ENCODE peak calls at places on chromosomes 13 and 19, in six cellular contexts. M is spleen, T is HCT116, S is breast epithelium, E is GM12878, V is stomach. F is an unnamed sample.

GRCh38 chr13:50686547-50686946 is 156.9 kb downstream of the DLEU7 start:
- DNase-seq in M (no peak), E (no peak), T (no peak), V (no peak), S (no peak), F (no peak)

GRCh38 chr13:31227870-31228269 is 28.1 kb downstream of the B3GLCT start:
- DNase-seq in M (no peak), E (no peak), S (no peak), V (no peak), T (no peak), F (no peak)

GRCh38 chr13:71979616-71980015 is 112.6 kb upstream of the DACH1 start:
- DNase-seq in V (no peak), T (peak; percentile 6), M (no peak), S (no peak), E (no peak), F (no peak)

GRCh38 chr19:1590641-1591397 is 1.8 kb downstream of the MBD3 start:
- DNase-seq in S (no peak), V (no peak), E (no peak), T (no peak), M (no peak), F (no peak)

GRCh38 chr19:14561832-14562351 is 10.0 kb downstream of the NDUFB7 start:
- DNase-seq in T (no peak), M (no peak), S (peak; percentile 62), V (peak; percentile 61), E (no peak), F (peak; percentile 38)

GRCh38 chr13:41456768-41457588 is at the start of gene RGCC:
- DNase-seq in T (peak; percentile 10), M (peak; percentile 93), E (no peak), V (peak; percentile 79), S (peak; percentile 71), F (peak; percentile 74)

GRCh38 chr19:41175825-41176734 is 16.9 kb upstream of the CYP2S1 start:
- DNase-seq in E (no peak), T (peak; percentile 92), S (peak; percentile 46), V (peak; percentile 62), M (no peak), F (peak; percentile 74)

GRCh38 chr19:4575978-4576933 is 16.8 kb upstream of the SEMA6B start:
- DNase-seq in M (peak; percentile 90), V (peak; percentile 74), T (no peak), S (peak; percentile 28), E (no peak), F (peak; percentile 34)

GRCh38 chr19:33647146-33647545 is 25.4 kb downstream of the CHST8 start:
- DNase-seq in T (no peak), S (no peak), V (peak; percentile 5), M (no peak), E (no peak), F (no peak)

GRCh38 chr13:77990973-77991372 is 72.3 kb upstream of the EDNRB start:
- DNase-seq in V (no peak), T (no peak), S (no peak), E (no peak), M (no peak), F (no peak)

GRCh38 chr13:50995870-50996269 is 86.3 kb downstream of the RNASEH2B start:
- DNase-seq in E (no peak), V (no peak), T (no peak), S (no peak), M (no peak), F (peak; percentile 20)

GRCh38 chr13:111860161-111860560 is 206.8 kb upstream of the SOX1 start:
- DNase-seq in S (no peak), M (no peak), T (no peak), V (no peak), E (no peak), F (no peak)

GRCh38 chr19:13692096-13692495 is 72.2 kb upstream of the MRI1 start:
- DNase-seq in M (no peak), S (no peak), T (no peak), V (no peak), E (no peak), F (no peak)

GRCh38 chr13:30178976-30179375 is 128.4 kb downstream of the KATNAL1 start:
- DNase-seq in T (no peak), V (no peak), M (no peak), E (no peak), S (no peak), F (no peak)

GRCh38 chr19:33868076-33868735 is 71.5 kb downstream of the KCTD15 start:
- DNase-seq in E (no peak), M (peak; percentile 17), S (no peak), V (peak; percentile 17), T (no peak), F (no peak)

GRCh38 chr13:98276486-98276885 is 99.4 kb upstream of the RNF113B start:
- DNase-seq in E (no peak), S (no peak), T (no peak), V (no peak), M (no peak), F (no peak)

GRCh38 chr19:45166723-45167252 is 6.0 kb upstream of the NKPD1 start:
- DNase-seq in E (no peak), V (no peak), M (peak; percentile 80), S (no peak), T (no peak), F (no peak)

GRCh38 chr19:48203227-48203793 is 32.8 kb downstream of the ZSWIM9 start:
- DNase-seq in E (no peak), V (no peak), T (peak; percentile 24), M (no peak), S (no peak), F (no peak)

GRCh38 chr19:10864538-10864899 is 6.8 kb upstream of the CARM1 start:
- DNase-seq in E (no peak), T (peak; percentile 56), V (peak; percentile 90), M (peak; percentile 92), S (peak; percentile 64), F (peak; percentile 83)

GRCh38 chr19:46902402-46902766 is 41.6 kb downstream of the ARHGAP35 start:
- DNase-seq in M (no peak), E (no peak), T (peak; percentile 71), S (peak; percentile 55), V (peak; percentile 33), F (peak; percentile 65)
- H3K4me1 ChIP-seq in M (peaks cover 11% of the 10 kb centered on the region), E (no peaks in the 10 kb centered on the region), T (peaks cover 69% of the 10 kb centered on the region), S (peaks cover 33% of the 10 kb centered on the region), V (peaks cover 23% of the 10 kb centered on the region), F (peaks cover 29% of the 10 kb centered on the region)

GRCh38 chr13:88978607-88979006 is 1307.4 kb downstream of the SLITRK5 start:
- DNase-seq in E (no peak), T (no peak), M (no peak), V (no peak), S (no peak), F (no peak)

GRCh38 chr13:88979465-88980180 is 1308.5 kb downstream of the SLITRK5 start:
- DNase-seq in V (no peak), T (no peak), S (no peak), E (no peak), M (no peak), F (peak; percentile 41)
- TF ChIP-seq CTCF in V (no peak), T (no peak), S (no peak), E (no peak), M (no peak), F (no peak)

GRCh38 chr13:48403151-48403631 is 9.7 kb downstream of the LPAR6 start:
- DNase-seq in E (peak; percentile 40), T (no peak), V (no peak), S (no peak), M (no peak), F (no peak)
- TF ChIP-seq POLR2AphosphoS5 in E (no peak), T (no peak), V (no peak), S (no peak), M (no peak), F (peak; percentile 60)

DNA sequence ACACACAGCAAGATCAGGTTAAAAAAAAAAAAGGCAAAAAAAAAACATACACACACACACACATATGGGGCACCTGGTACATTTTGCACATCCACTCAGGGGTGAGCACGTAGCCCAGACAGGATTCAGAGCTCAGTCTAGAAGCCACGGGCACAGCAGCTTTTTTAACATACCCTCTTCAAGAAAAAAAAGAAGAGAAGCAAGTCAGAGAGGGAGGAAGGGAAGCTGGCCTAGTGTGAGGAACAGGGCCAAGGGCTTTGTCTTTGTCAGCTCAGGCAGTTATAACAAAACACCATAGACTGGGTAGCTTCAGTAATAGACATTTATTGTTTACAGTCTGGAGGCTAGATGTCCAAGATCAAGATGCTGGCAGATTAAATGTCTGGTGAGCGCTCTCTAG is 2.3 kb upstream of the TPM4 start:
- DNase-seq in V (no peak), S (peak; percentile 18), M (no peak), E (no peak), T (no peak), F (peak; percentile 49)
- H3K4me1 ChIP-seq in V (peaks cover 57% of the 10 kb centered on the region), S (peaks cover 5% of the 10 kb centered on the region), M (peaks cover 31% of the 10 kb centered on the region), E (peaks cover 18% of the 10 kb centered on the region), T (peaks cover 57% of the 10 kb centered on the region), F (peaks cover 13% of the 10 kb centered on the region)